ENCODE peak calls at places on chromosomes 1 and 21, in five cellular contexts. One of them, this sample, is unnamed.

GRCh38 chr21:45011911-45012660 is 62.3 kb upstream of the ADARB1 start:
- DNase-seq in H9: peak
- DNase-seq in AG08395: peak
- DNase-seq in stimulated activated CD4-positive, alpha-beta T cell treated with anti-CD3 and anti-CD28 coated beads, Interleukin-15, amount 100 ng/mL, for 1 hour: no peak
- DNase-seq in WTC11: peak
- DNase-seq in this sample: peak

GRCh38 chr1:25774921-25775774 is 24.8 kb upstream of the SELENON start:
- DNase-seq in H9: no peak
- DNase-seq in AG08395: no peak
- DNase-seq in stimulated activated CD4-positive, alpha-beta T cell treated with anti-CD3 and anti-CD28 coated beads, Interleukin-15, amount 100 ng/mL, for 1 hour: peak
- DNase-seq in WTC11: no peak
- DNase-seq in this sample: no peak

GRCh38 chr21:17468698-17469097 is 44.1 kb upstream of the CXADR start:
- DNase-seq in H9: no peak
- DNase-seq in AG08395: no peak
- DNase-seq in stimulated activated CD4-positive, alpha-beta T cell treated with anti-CD3 and anti-CD28 coated beads, Interleukin-15, amount 100 ng/mL, for 1 hour: no peak
- DNase-seq in WTC11: no peak
- DNase-seq in this sample: no peak

GRCh38 chr1:43038232-43038929 is 79.7 kb upstream of the SLC2A1 start:
- DNase-seq in H9: no peak
- DNase-seq in AG08395: no peak
- DNase-seq in stimulated activated CD4-positive, alpha-beta T cell treated with anti-CD3 and anti-CD28 coated beads, Interleukin-15, amount 100 ng/mL, for 1 hour: no peak
- DNase-seq in WTC11: no peak
- DNase-seq in this sample: no peak

GRCh38 chr1:115116511-115116910 is 27.2 kb upstream of the TSPAN2 start:
- DNase-seq in H9: no peak
- DNase-seq in AG08395: no peak
- DNase-seq in stimulated activated CD4-positive, alpha-beta T cell treated with anti-CD3 and anti-CD28 coated beads, Interleukin-15, amount 100 ng/mL, for 1 hour: no peak
- DNase-seq in WTC11: no peak
- DNase-seq in this sample: no peak

GRCh38 chr1:26789953-26790352 is 2.2 kb downstream of the PIGV start:
- DNase-seq in H9: no peak
- DNase-seq in AG08395: no peak
- DNase-seq in stimulated activated CD4-positive, alpha-beta T cell treated with anti-CD3 and anti-CD28 coated beads, Interleukin-15, amount 100 ng/mL, for 1 hour: no peak
- DNase-seq in WTC11: no peak
- DNase-seq in this sample: no peak

GRCh38 chr1:152197361-152197941 is 26.5 kb downstream of the HRNR start:
- DNase-seq in H9: no peak
- DNase-seq in AG08395: no peak
- DNase-seq in stimulated activated CD4-positive, alpha-beta T cell treated with anti-CD3 and anti-CD28 coated beads, Interleukin-15, amount 100 ng/mL, for 1 hour: no peak
- DNase-seq in WTC11: no peak
- DNase-seq in this sample: no peak

GRCh38 chr1:203316626-203317093 is 11.3 kb downstream of the BTG2 start:
- DNase-seq in H9: no peak
- DNase-seq in AG08395: no peak
- DNase-seq in stimulated activated CD4-positive, alpha-beta T cell treated with anti-CD3 and anti-CD28 coated beads, Interleukin-15, amount 100 ng/mL, for 1 hour: no peak
- DNase-seq in WTC11: no peak
- DNase-seq in this sample: no peak

GRCh38 chr1:213014642-213015041 is 1.0 kb downstream of the ANGEL2 start:
- DNase-seq in H9: no peak
- DNase-seq in AG08395: peak
- DNase-seq in stimulated activated CD4-positive, alpha-beta T cell treated with anti-CD3 and anti-CD28 coated beads, Interleukin-15, amount 100 ng/mL, for 1 hour: no peak
- DNase-seq in WTC11: no peak
- DNase-seq in this sample: peak

GRCh38 chr21:41571938-41572510 is 64.1 kb upstream of the TMPRSS2 start:
- DNase-seq in H9: no peak
- DNase-seq in AG08395: no peak
- DNase-seq in stimulated activated CD4-positive, alpha-beta T cell treated with anti-CD3 and anti-CD28 coated beads, Interleukin-15, amount 100 ng/mL, for 1 hour: no peak
- DNase-seq in WTC11: no peak
- DNase-seq in this sample: no peak

GRCh38 chr1:12544992-12545391 is 73.0 kb downstream of the DHRS3 start:
- DNase-seq in H9: no peak
- DNase-seq in AG08395: no peak
- DNase-seq in stimulated activated CD4-positive, alpha-beta T cell treated with anti-CD3 and anti-CD28 coated beads, Interleukin-15, amount 100 ng/mL, for 1 hour: no peak
- DNase-seq in WTC11: no peak
- DNase-seq in this sample: no peak